ENCODE peak calls at places on chromosomes 2 and 18, in four cellular contexts. O is stimulated activated CD4-positive, alpha-beta T cell treated with anti-CD3 and anti-CD28 coated beads, TNF-alpha, amount 100 ng/mL, for 24 hours; N is GM03348; I is activated effector memory CD4-positive, alpha-beta T cell treated with anti-CD3 and anti-CD28 coated beads, Interleukin-2, amount 50 U/mL, for 16 hours. H is an unnamed sample.

GRCh38 chr2:116319001-116319400 is 1495.5 kb upstream of the DDX18 start:
- DNase-seq in I (no peak), O (no peak), N (no peak), H (no peak)

GRCh38 chr18:76131738-76132137 is 363.3 kb downstream of the ZNF516 start:
- DNase-seq in N (no peak), I (no peak), O (no peak), H (no peak)

GRCh38 chr18:34660572-34660971 is 49.5 kb upstream of the DTNA start:
- DNase-seq in N (no peak), I (no peak), O (no peak), H (no peak)

GRCh38 chr2:24832991-24833671 is 39.9 kb downstream of the CENPO start:
- DNase-seq in N (no peak), O (no peak), I (no peak), H (peak; percentile 40)

GRCh38 chr2:144162652-144163051 is 357.3 kb downstream of the ZEB2 start:
- DNase-seq in N (no peak), I (peak; percentile 70), O (no peak), H (peak; percentile 53)

GRCh38 chr2:144454466-144455287 is 65.2 kb downstream of the ZEB2 start:
- DNase-seq in O (no peak), I (no peak), N (no peak), H (no peak)

GRCh38 chr2:151761193-151761592 is 26.9 kb upstream of the NEB start:
- DNase-seq in N (no peak), O (no peak), I (no peak), H (no peak)

GRCh38 chr2:128319773-128320608 is 1.3 kb upstream of the HS6ST1 start:
- DNase-seq in I (peak; percentile 63), N (peak; percentile 3), O (no peak), H (peak; percentile 38)

GRCh38 chr2:195830968-195831810 is 174.2 kb downstream of the SLC39A10 start:
- DNase-seq in O (no peak), N (no peak), I (no peak), H (no peak)

GRCh38 chr2:60820416-60821132 is 60.8 kb upstream of the REL start:
- DNase-seq in I (no peak), O (no peak), N (no peak), H (no peak)

GRCh38 chr18:55048892-55049291 is 89.6 kb upstream of the CCDC68 start:
- DNase-seq in N (peak; percentile 30), I (no peak), O (no peak), H (no peak)

GRCh38 chr2:45700407-45701013 is 49.0 kb downstream of the PRKCE start:
- DNase-seq in N (no peak), O (no peak), I (no peak), H (no peak)

GRCh38 chr2:239719791-239720410 is 305.2 kb downstream of the NDUFA10 start:
- DNase-seq in N (no peak), O (no peak), I (peak; percentile 57), H (peak; percentile 8)

GRCh38 chr2:161555826-161556225 is 68.4 kb upstream of the SLC4A10 start:
- DNase-seq in O (no peak), I (no peak), N (no peak), H (no peak)

GRCh38 chr2:61670591-61671503 is 132.7 kb upstream of the XPO1 start:
- DNase-seq in O (no peak), N (peak; percentile 29), I (no peak), H (no peak)

GRCh38 chr2:206797376-206797775 is 32.0 kb downstream of the FASTKD2 start:
- DNase-seq in N (no peak), O (no peak), I (no peak), H (no peak)

GRCh38 chr2:102184018-102184417 is 2.8 kb upstream of the IL1RL2 start:
- DNase-seq in O (no peak), N (no peak), I (no peak), H (no peak)

GRCh38 chr2:9145752-9146430 is 60.7 kb upstream of the ASAP2 start:
- DNase-seq in O (no peak), N (no peak), I (no peak), H (peak; percentile 65)

GRCh38 chr2:155250800-155251199 is 552.3 kb downstream of the KCNJ3 start:
- DNase-seq in I (no peak), N (no peak), O (no peak), H (no peak)

GRCh38 chr2:11073251-11073650 is 82.0 kb upstream of the SLC66A3 start:
- DNase-seq in N (no peak), O (no peak), I (no peak), H (peak; percentile 87)